ENCODE peak calls at places on chromosomes 12 and 14, in six cellular contexts. W is mesothelial cell of epicardium, A is AG04449, H is psoas muscle, J is right lobe of liver, Z is lower leg skin. I is an unnamed sample.
A peak's percentile ranks its signal among the peaks of the same experiment; 100 is the strongest.

GRCh38 chr14:67343601-67344230 is 15.9 kb downstream of the ATP6V1D start:
- DNase-seq in J (no peak), H (no peak), A (no peak), W (no peak), Z (no peak), I (no peak)

GRCh38 chr14:92650581-92651105 is 97.8 kb downstream of the LGMN start:
- DNase-seq in H (no peak), J (no peak), A (no peak), W (no peak), Z (no peak), I (no peak)

GRCh38 chr12:58519839-58520238 is 400.5 kb downstream of the LRIG3 start:
- DNase-seq in A (no peak), H (no peak), W (no peak), Z (no peak), J (no peak), I (no peak)

GRCh38 chr12:111597731-111598636 is 1.1 kb downstream of the ATXN2 start:
- DNase-seq in W (peak; percentile 57), Z (peak; percentile 90), J (peak; percentile 77), A (no peak), H (peak; percentile 69), I (no peak)

GRCh38 chr12:120489018-120489417 is 6.9 kb upstream of the DYNLL1 start:
- DNase-seq in H (no peak), Z (no peak), J (no peak), A (no peak), W (no peak), I (no peak)

GRCh38 chr12:32739279-32739678 is 16.4 kb downstream of the YARS2 start:
- DNase-seq in J (no peak), W (no peak), Z (no peak), A (no peak), H (no peak), I (no peak)

GRCh38 chr14:95043732-95044462 is 113.4 kb downstream of the DICER1 start:
- DNase-seq in W (peak; percentile 35), A (no peak), H (no peak), Z (peak; percentile 36), J (peak; percentile 15), I (no peak)

GRCh38 chr14:95597784-95598204 is 62.9 kb downstream of the GLRX5 start:
- DNase-seq in W (peak; percentile 41), Z (no peak), H (no peak), A (no peak), J (no peak), I (no peak)

GRCh38 chr12:98594050-98594853 is 766 bp downstream of the SLC25A3 start:
- DNase-seq in H (peak; percentile 81), A (no peak), J (peak; percentile 72), W (peak; percentile 59), Z (peak; percentile 90), I (no peak)

GRCh38 chr12:49895773-49896172 is 7.9 kb downstream of the FAIM2 start:
- DNase-seq in W (no peak), A (no peak), H (peak; percentile 28), Z (no peak), J (peak; percentile 16), I (no peak)
- TF ChIP-seq CTCF in W (no peak), A (no peak), H (no peak), Z (no peak), J (no peak), I (no peak)

DNA sequence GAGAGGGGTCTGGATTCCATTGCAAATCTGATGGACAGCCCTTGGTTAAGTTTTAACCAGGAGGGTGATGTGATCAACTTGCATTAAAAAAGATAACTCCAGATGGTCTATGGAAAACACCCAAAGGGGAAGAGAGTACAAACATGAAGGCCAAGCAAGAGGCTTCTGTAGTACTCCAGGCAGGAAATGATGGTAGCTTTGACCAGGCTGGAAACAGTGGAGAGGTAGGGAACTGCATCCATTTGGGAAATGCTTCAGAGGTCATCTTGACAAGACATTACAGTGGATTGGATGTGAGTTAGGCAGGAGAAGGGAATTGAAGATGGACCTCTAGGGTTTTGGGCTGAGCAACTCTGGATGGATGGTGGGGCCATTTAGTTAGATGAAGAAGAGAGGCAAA is 391.1 kb downstream of the IPO8 start:
- DNase-seq in Z (no peak), H (no peak), W (no peak), J (no peak), A (no peak), I (no peak)
- TF ChIP-seq CTCF in Z (no peak), H (no peak), W (no peak), J (no peak), A (no peak), I (no peak)

GRCh38 chr12:88225776-88226175 is 83.7 kb downstream of the TMTC3 start:
- DNase-seq in H (no peak), J (no peak), W (no peak), A (no peak), Z (no peak), I (no peak)

GRCh38 chr12:88227871-88228270 is 85.8 kb downstream of the TMTC3 start:
- DNase-seq in J (no peak), A (no peak), W (no peak), Z (no peak), H (no peak), I (no peak)

GRCh38 chr12:88227263-88227662 is 85.2 kb downstream of the TMTC3 start:
- DNase-seq in H (no peak), Z (no peak), W (no peak), A (no peak), J (no peak), I (no peak)

GRCh38 chr12:88223519-88223918 is 81.4 kb downstream of the TMTC3 start:
- DNase-seq in W (no peak), Z (no peak), A (no peak), J (no peak), H (no peak), I (no peak)

DNA sequence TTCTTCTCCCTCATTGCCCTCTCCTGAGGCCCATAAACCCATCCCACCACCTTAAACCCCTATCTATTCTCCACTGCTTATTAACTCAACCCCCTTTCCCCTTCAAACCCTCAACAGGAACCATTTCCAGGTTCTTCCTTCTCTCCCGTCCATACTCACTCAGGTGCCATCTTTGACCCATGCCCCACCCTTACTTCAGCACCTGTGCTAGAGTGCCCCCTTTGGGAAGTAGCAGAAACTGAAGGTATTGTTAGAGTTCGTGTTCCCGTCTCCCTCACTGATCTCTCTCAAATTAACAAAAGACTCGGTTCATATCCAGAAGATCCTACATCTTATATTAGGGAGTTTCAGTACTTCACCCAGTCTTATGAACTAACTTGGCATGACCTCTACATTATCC is 86.6 kb downstream of the TMTC3 start:
- DNase-seq in J (no peak), H (no peak), W (no peak), A (no peak), Z (no peak), I (no peak)
- TF ChIP-seq CTCF in J (no peak), H (no peak), W (no peak), A (no peak), Z (no peak), I (no peak)

DNA sequence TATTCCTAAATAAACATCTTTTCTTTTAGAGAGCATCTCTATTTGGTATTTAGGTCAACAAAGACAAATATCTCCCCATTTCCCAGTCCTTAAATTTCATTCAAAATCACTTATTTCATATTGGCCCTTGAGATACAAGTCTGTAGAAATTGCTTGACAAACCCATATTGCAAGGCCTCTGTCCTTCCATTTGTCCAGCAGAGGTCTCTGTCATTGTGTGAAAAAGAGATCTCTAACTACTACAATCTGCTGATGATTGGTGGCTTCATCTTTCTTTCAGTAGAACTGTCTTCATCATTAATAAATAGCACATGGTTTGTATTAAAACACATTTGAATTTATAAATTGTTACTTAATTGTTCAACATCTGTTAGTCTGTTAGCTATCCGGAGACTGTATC is 252.6 kb downstream of the ACSS3 start:
- DNase-seq in A (no peak), J (no peak), H (no peak), Z (no peak), W (no peak), I (no peak)
- TF ChIP-seq CTCF in A (no peak), J (no peak), H (no peak), Z (no peak), W (no peak), I (no peak)

DNA sequence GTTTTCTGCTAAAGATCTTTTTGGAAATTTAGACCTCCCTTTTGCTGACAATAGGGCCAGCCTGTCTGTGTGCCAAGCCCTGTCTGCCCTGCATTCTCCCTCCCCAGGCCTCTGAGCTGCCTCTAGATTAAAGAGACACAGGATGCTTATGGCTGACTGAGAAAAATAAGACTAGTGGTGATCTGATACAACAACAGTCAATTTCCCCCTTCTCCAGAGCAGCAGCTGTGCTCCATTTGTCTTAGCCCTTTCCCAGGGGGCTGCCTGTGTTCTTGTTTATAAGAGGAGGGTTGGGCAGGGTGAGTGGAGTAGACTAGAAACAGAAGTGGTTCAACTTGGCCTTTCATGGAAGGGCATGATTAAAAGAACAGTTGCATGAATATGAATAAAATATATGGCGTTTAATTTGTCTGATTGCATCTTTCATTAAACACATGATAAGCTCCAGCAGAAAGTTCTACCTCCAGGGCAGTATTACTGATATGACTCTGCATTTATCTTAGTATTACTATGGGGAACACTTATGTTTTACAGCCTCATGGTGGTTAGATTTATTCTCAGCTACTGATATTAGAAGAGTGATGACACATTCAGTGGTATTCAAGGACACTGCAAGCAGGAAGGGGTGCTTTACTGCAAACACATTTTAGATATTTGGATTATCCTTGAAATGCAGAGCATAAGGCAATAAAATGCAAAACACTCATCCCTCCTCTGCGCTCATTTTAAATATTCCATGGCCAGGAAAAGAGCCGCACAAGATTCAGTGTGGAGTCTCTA is 150.1 kb upstream of the CLEC14A start:
- DNase-seq in W (no peak), J (no peak), A (peak; percentile 87), H (no peak), Z (no peak), I (no peak)
- TF ChIP-seq CTCF in W (no peak), J (no peak), A (peak; percentile 23), H (no peak), Z (no peak), I (no peak)

GRCh38 chr12:113820842-113821241 is 145.3 kb downstream of the RBM19 start:
- DNase-seq in J (no peak), Z (no peak), W (no peak), H (no peak), A (no peak), I (no peak)

GRCh38 chr12:113820310-113820709 is 145.8 kb downstream of the RBM19 start:
- DNase-seq in A (no peak), Z (no peak), W (no peak), J (no peak), H (no peak), I (no peak)

GRCh38 chr12:113818278-113818677 is 147.8 kb downstream of the RBM19 start:
- DNase-seq in J (no peak), A (no peak), W (no peak), H (no peak), Z (no peak), I (no peak)

GRCh38 chr12:113819495-113819894 is 146.6 kb downstream of the RBM19 start:
- DNase-seq in W (no peak), H (no peak), A (no peak), J (no peak), Z (no peak), I (no peak)

DNA sequence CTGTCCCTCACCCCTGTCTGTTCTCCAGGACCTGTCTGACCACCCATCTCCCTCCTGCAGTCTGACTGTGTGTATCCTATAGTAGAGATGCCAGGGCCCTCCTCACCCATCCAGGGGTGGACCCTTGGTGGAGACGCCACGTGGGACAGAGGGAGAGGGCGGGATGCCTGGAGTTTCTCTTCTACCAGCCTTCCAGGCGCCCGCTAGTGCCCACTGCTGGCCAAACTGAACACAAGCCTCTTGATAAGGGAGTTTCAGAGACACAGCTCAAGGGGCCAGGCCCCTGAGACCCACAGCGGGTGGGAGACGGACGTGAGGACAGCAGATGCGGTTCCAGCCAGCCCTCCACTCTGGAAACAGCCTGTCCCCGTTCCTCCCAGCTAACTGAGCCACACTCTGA is 147.3 kb downstream of the RBM19 start:
- DNase-seq in J (no peak), W (no peak), A (no peak), H (no peak), Z (no peak), I (no peak)
- TF ChIP-seq CTCF in J (no peak), W (no peak), A (peak; percentile 33), H (no peak), Z (no peak), I (peak; percentile 9)